ENCODE peak calls at places on chromosomes 1 and 21, in eight cellular contexts. N is choroid plexus epithelial cell, R is HCT116, Z is fibroblast of lung, V is HFF-Myc, K is brain microvascular endothelial cell, E is fibroblast of mammary gland, H is body of pancreas. L is an unnamed sample.

GRCh38 chr1:231041705-231042261 is 1.7 kb upstream of the FAM89A start:
- DNase-seq in N (no peak), R (no peak), Z (no peak), V (no peak), K (no peak), E (no peak), H (no peak), L (no peak)

GRCh38 chr1:6027591-6027990 is 18.1 kb upstream of the KCNAB2 start:
- DNase-seq in N (no peak), R (no peak), Z (no peak), V (no peak), K (no peak), E (no peak), H (no peak), L (no peak)

GRCh38 chr1:234938924-234939323 is 189.7 kb downstream of the TOMM20 start:
- DNase-seq in N (no peak), R (no peak), Z (no peak), V (no peak), K (no peak), E (no peak), H (peak), L (no peak)

GRCh38 chr21:14916676-14917141 is 148.1 kb downstream of the NRIP1 start:
- DNase-seq in N (peak), R (no peak), Z (peak), V (no peak), K (peak), E (peak), H (no peak), L (peak)

GRCh38 chr1:233180626-233181364 is 114.7 kb downstream of the PCNX2 start:
- DNase-seq in N (peak), R (no peak), Z (no peak), V (no peak), K (peak), E (no peak), H (no peak), L (no peak)

GRCh38 chr1:204155881-204156280 is 4.0 kb upstream of the ETNK2 start:
- DNase-seq in N (no peak), R (no peak), Z (no peak), V (no peak), K (no peak), E (no peak), H (no peak), L (no peak)

GRCh38 chr1:154755858-154756730 is 114.0 kb downstream of the KCNN3 start:
- DNase-seq in N (peak), R (no peak), Z (no peak), V (no peak), K (peak), E (peak), H (no peak), L (no peak)

GRCh38 chr1:6459850-6460265 is 6.1 kb downstream of the TNFRSF25 start:
- DNase-seq in N (no peak), R (no peak), Z (no peak), V (no peak), K (no peak), E (no peak), H (no peak), L (no peak)

GRCh38 chr1:44154665-44155064 is 13.2 kb upstream of the KLF18 start:
- DNase-seq in N (peak), R (peak), Z (no peak), V (no peak), K (no peak), E (no peak), H (no peak), L (no peak)

GRCh38 chr1:119674110-119674509 is 26.0 kb upstream of the ZNF697 start:
- DNase-seq in N (peak), R (no peak), Z (no peak), V (no peak), K (peak), E (peak), H (no peak), L (no peak)

GRCh38 chr1:204649756-204650155 is 35.8 kb downstream of the LRRN2 start:
- DNase-seq in N (no peak), R (no peak), Z (no peak), V (no peak), K (no peak), E (no peak), H (no peak), L (no peak)

GRCh38 chr1:91809267-91809666 is 76.7 kb downstream of the TGFBR3 start:
- DNase-seq in N (no peak), R (no peak), Z (no peak), V (no peak), K (peak), E (peak), H (no peak), L (no peak)

GRCh38 chr1:95012389-95012788 is 60.4 kb downstream of the ALG14 start:
- DNase-seq in N (peak), R (no peak), Z (peak), V (peak), K (peak), E (peak), H (no peak), L (peak)

GRCh38 chr1:25096307-25097150 is 135.8 kb downstream of the SYF2 start:
- DNase-seq in N (no peak), R (no peak), Z (no peak), V (no peak), K (no peak), E (no peak), H (no peak), L (no peak)

GRCh38 chr1:163275222-163275621 is 46.5 kb upstream of the NUF2 start:
- DNase-seq in N (peak), R (no peak), Z (no peak), V (no peak), K (no peak), E (peak), H (no peak), L (no peak)

GRCh38 chr1:6801998-6802397 is 16.7 kb downstream of the CAMTA1 start:
- DNase-seq in N (peak), R (no peak), Z (no peak), V (no peak), K (peak), E (peak), H (no peak), L (no peak)

GRCh38 chr1:168443899-168444298 is 99.9 kb downstream of the XCL2 start:
- DNase-seq in N (no peak), R (no peak), Z (no peak), V (no peak), K (no peak), E (no peak), H (no peak), L (no peak)

GRCh38 chr1:66532798-66533783 is 862 bp upstream of the SGIP1 start:
- DNase-seq in N (peak), R (no peak), Z (peak), V (no peak), K (peak), E (peak), H (no peak), L (peak)

GRCh38 chr1:57546527-57546926 is 122.7 kb upstream of the DAB1 start:
- DNase-seq in N (no peak), R (no peak), Z (no peak), V (no peak), K (no peak), E (no peak), H (no peak), L (no peak)

GRCh38 chr21:36135391-36136094 is 664 bp downstream of the CBR3 start:
- DNase-seq in N (peak), R (no peak), Z (peak), V (no peak), K (peak), E (peak), H (peak), L (no peak)

GRCh38 chr1:32798679-32799416 is 18.3 kb downstream of the YARS1 start:
- DNase-seq in N (peak), R (no peak), Z (no peak), V (no peak), K (no peak), E (no peak), H (no peak), L (no peak)

GRCh38 chr1:20551945-20552727 is at the start of gene FAM43B:
- DNase-seq in N (peak), R (no peak), Z (peak), V (no peak), K (no peak), E (peak), H (peak), L (no peak)

GRCh38 chr1:171081220-171081993 is 9.3 kb upstream of the FMO3 start:
- DNase-seq in N (peak), R (peak), Z (peak), V (peak), K (peak), E (peak), H (no peak), L (peak)

GRCh38 chr1:43269627-43270375 is at the start of gene TMEM125:
- DNase-seq in N (no peak), R (no peak), Z (no peak), V (no peak), K (no peak), E (no peak), H (no peak), L (no peak)

GRCh38 chr1:245512980-245513578 is 358.3 kb downstream of the KIF26B start:
- DNase-seq in N (peak), R (no peak), Z (peak), V (no peak), K (no peak), E (peak), H (no peak), L (no peak)

GRCh38 chr1:53947172-53947835 is 1.2 kb downstream of the LRRC42 start:
- DNase-seq in N (no peak), R (no peak), Z (no peak), V (no peak), K (no peak), E (no peak), H (no peak), L (no peak)

GRCh38 chr21:34836103-34836932 is 167.5 kb downstream of the CLIC6 start:
- DNase-seq in N (peak), R (peak), Z (peak), V (peak), K (peak), E (peak), H (peak), L (peak)

GRCh38 chr1:81806432-81806770 is 5.7 kb downstream of the ADGRL2 start:
- DNase-seq in N (no peak), R (no peak), Z (no peak), V (no peak), K (no peak), E (no peak), H (no peak), L (no peak)
- TF ChIP-seq CTCF in N (no peak), R (no peak), Z (no peak), V (no peak), K (no peak), E (no peak), H (no peak), L (no peak)

GRCh38 chr1:88892146-88892877 is 945 bp upstream of the GTF2B start:
- DNase-seq in N (peak), R (peak), Z (peak), V (no peak), K (peak), E (peak), H (peak), L (no peak)

GRCh38 chr1:88891318-88892145 is at the start of gene GTF2B:
- DNase-seq in N (peak), R (peak), Z (peak), V (peak), K (peak), E (peak), H (peak), L (peak)

GRCh38 chr1:88885933-88886332 is 5.4 kb downstream of the GTF2B start:
- DNase-seq in N (no peak), R (no peak), Z (no peak), V (no peak), K (no peak), E (no peak), H (no peak), L (no peak)

GRCh38 chr1:88890790-88891317 is 513 bp downstream of the GTF2B start:
- DNase-seq in N (peak), R (no peak), Z (peak), V (no peak), K (no peak), E (peak), H (peak), L (no peak)

DNA sequence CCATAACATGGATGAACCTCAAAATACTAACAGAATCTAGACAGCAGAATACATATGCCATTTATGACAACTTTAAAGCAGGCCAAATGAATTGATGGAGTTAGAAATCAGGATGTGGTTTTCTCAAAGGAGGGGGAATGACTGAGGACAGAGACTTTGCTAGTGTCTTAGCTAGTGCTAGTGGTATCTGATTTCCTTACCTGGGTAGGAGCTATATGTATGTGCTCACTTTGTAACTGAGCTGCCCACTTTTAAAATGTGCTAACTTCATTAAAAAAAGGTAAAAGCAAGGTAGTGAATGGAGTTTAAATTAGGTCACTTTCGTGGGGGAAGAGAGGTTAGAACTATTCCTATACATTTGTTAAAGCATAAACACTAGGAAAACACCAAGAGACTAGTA is 2.6 kb downstream of the GTF2B start:
- DNase-seq in N (no peak), R (no peak), Z (no peak), V (no peak), K (no peak), E (no peak), H (no peak), L (no peak)
- H3K4me3 ChIP-seq in N (no peak), R (no peak), Z (no peak), V (no peak), K (no peak), E (no peak), H (no peak), L (no peak)

DNA sequence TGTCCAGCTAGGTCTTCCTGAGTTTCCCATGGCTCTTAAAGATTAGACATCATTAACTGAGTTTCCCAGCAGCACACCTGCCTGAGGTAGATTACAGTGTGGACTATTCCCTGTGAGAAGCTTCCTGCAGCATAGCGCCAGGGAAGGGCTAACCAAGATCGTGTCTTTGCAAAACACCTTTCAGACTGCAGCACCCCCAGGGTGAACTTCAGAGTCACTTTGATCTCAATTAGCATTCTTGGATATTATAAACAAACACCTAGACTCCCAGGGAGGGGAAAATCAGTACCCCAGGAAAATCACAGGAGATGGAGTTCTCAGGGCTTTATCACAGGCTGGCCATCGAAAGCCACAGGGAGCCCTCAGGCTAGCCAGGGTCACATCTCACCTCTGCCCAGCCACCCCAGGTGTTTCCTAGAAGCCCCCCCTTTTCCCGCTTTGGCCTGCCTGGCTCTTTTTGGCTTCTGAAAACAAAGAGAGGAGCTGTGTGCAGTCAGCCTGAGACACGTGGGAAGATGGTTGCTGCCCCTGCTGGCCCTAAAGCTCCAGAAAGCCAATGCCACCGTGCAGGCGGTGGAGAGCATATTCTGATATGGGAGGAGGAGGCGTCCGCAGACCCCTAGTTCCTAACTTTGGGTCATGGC is 18.6 kb upstream of the LBR start:
- DNase-seq in N (no peak), R (no peak), Z (no peak), V (no peak), K (no peak), E (no peak), H (no peak), L (no peak)
- TF ChIP-seq CTCF in N (no peak), R (no peak), Z (no peak), V (no peak), K (no peak), E (no peak), H (no peak), L (no peak)

DNA sequence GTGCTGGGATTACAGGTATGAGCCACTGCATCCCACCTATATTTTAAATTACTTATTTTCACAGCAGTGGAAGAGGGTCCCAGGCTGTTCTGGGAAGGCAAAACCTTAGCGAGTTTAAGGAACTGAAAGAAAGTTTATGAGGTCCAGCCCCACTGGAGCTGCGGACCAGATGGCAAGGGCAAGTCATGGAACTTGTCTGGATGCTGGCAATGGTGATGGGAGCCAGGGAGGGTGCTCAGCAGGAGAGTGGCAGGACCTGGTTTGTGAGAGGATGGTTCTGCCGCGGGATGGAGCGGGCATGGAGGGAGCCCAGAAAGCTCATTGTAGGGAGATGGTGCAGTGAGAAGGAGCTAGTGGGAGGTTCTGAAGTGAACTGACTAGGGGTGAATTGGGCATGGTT is 50.6 kb upstream of the SLC45A1 start:
- DNase-seq in N (no peak), R (no peak), Z (no peak), V (no peak), K (no peak), E (no peak), H (no peak), L (no peak)
- H3K4me3 ChIP-seq in N (no peak), R (no peak), Z (no peak), V (no peak), K (no peak), E (no peak), H (no peak), L (no peak)

L was measured in AG04449.